ENCODE peak calls at places on chromosomes 16 and 17, in nine cellular contexts. E, M, G, D, Z, L, V, C and Q are unnamed samples.

GRCh38 chr17:49191407-49191916 is 18.9 kb downstream of the GNGT2 start:
- DNase-seq in M (no peak), E (no peak), C (no peak), V (no peak), D (no peak), G (no peak), L (no peak), Z (no peak), Q (no peak)

GRCh38 chr17:82458885-82459424 is 414 bp downstream of the NARF start:
- DNase-seq in L (no peak), E (no peak), G (peak), M (peak), Z (no peak), D (no peak), V (peak), C (no peak), Q (no peak)

GRCh38 chr16:27698266-27698665 is 148.3 kb downstream of the KATNIP start:
- DNase-seq in E (no peak), G (no peak), V (no peak), Z (no peak), C (no peak), L (peak), M (no peak), D (no peak), Q (peak)

GRCh38 chr17:151886-152859 is 14.8 kb downstream of the SCGB1C2 start:
- DNase-seq in Z (no peak), E (no peak), M (peak), L (no peak), D (no peak), G (peak), C (no peak), V (no peak), Q (peak)

GRCh38 chr17:76451480-76451879 is 1.5 kb downstream of the UBE2O start:
- DNase-seq in D (no peak), G (no peak), V (no peak), Z (no peak), L (no peak), E (no peak), C (no peak), M (no peak), Q (no peak)

GRCh38 chr16:80198265-80198994 is 342.4 kb upstream of the DYNLRB2 start:
- DNase-seq in V (no peak), Z (no peak), L (no peak), E (no peak), D (no peak), C (no peak), G (no peak), M (peak), Q (no peak)

GRCh38 chr17:33647976-33648375 is 354.9 kb upstream of the ASIC2 start:
- DNase-seq in V (no peak), E (no peak), C (no peak), G (peak), L (peak), Z (no peak), M (peak), D (no peak), Q (no peak)

GRCh38 chr16:3589991-3590701 is 12.9 kb upstream of the NLRC3 start:
- DNase-seq in G (no peak), M (no peak), L (no peak), E (no peak), V (no peak), D (no peak), Z (no peak), C (no peak), Q (no peak)

GRCh38 chr16:71626018-71626857 is at the start of gene MARVELD3:
- DNase-seq in E (no peak), Z (peak), D (peak), G (no peak), V (peak), C (no peak), L (peak), M (no peak), Q (peak)

GRCh38 chr16:27239906-27240655 is 28.5 kb downstream of the NSMCE1 start:
- DNase-seq in C (no peak), L (no peak), Z (no peak), M (peak), G (no peak), D (no peak), E (no peak), V (no peak), Q (no peak)

GRCh38 chr17:3647769-3648540 is 11.4 kb downstream of the CTNS start:
- DNase-seq in M (peak), E (no peak), G (peak), D (peak), C (peak), V (peak), Z (peak), L (no peak), Q (no peak)

GRCh38 chr17:27572665-27573064 is 58.3 kb upstream of the LGALS9 start:
- DNase-seq in C (no peak), Z (no peak), G (no peak), M (peak), E (no peak), V (no peak), L (no peak), D (no peak), Q (no peak)

GRCh38 chr16:5030251-5030870 is 3.4 kb downstream of the NAGPA start:
- DNase-seq in C (no peak), G (no peak), M (no peak), Z (no peak), D (no peak), V (no peak), L (no peak), E (no peak), Q (no peak)

GRCh38 chr17:16286009-16286946 is 67.0 kb downstream of the CENPV start:
- DNase-seq in C (peak), M (peak), D (peak), Z (peak), V (peak), G (peak), E (peak), L (peak), Q (peak)

GRCh38 chr16:7182510-7183109 is 150.0 kb upstream of the RBFOX1 start:
- DNase-seq in G (no peak), Z (no peak), M (no peak), L (no peak), E (no peak), D (no peak), V (no peak), C (no peak), Q (no peak)

GRCh38 chr17:47720196-47720595 is 12.8 kb upstream of the TBX21 start:
- DNase-seq in D (no peak), V (no peak), G (no peak), Z (no peak), M (no peak), E (no peak), C (no peak), L (no peak), Q (no peak)

GRCh38 chr17:21275579-21276339 is 8.8 kb upstream of the MAP2K3 start:
- DNase-seq in D (peak), V (peak), E (peak), L (peak), G (peak), M (peak), C (peak), Z (peak), Q (peak)

GRCh38 chr16:79415983-79416641 is 184.4 kb downstream of the MAF start:
- DNase-seq in V (no peak), G (no peak), E (no peak), L (no peak), C (no peak), D (no peak), Z (no peak), M (no peak), Q (no peak)

GRCh38 chr17:7207120-7208001 is 12.3 kb downstream of the DLG4 start:
- DNase-seq in C (no peak), D (peak), G (peak), M (peak), V (no peak), L (no peak), E (no peak), Z (no peak), Q (peak)

GRCh38 chr17:13601317-13601775 is 383 bp downstream of the HS3ST3A1 start:
- DNase-seq in M (no peak), Z (no peak), V (no peak), L (peak), D (no peak), G (no peak), E (no peak), C (no peak), Q (peak)

GRCh38 chr17:20206068-20206467 is 196.9 kb downstream of the SPECC1 start:
- DNase-seq in Z (peak), L (peak), E (no peak), C (no peak), M (no peak), D (no peak), V (no peak), G (no peak), Q (no peak)

GRCh38 chr17:17168401-17168800 is 37.7 kb downstream of the PLD6 start:
- DNase-seq in Z (no peak), M (no peak), D (no peak), C (no peak), E (no peak), L (no peak), V (no peak), G (no peak), Q (no peak)

GRCh38 chr16:8919934-8920465 is 37.8 kb downstream of the LITAFD start:
- DNase-seq in G (no peak), D (no peak), V (no peak), M (no peak), C (no peak), E (no peak), L (no peak), Z (no peak), Q (no peak)

GRCh38 chr16:19415461-19415860 is 2.2 kb upstream of the TMC5 start:
- DNase-seq in V (peak), C (no peak), E (no peak), L (no peak), Z (no peak), G (no peak), D (peak), M (no peak), Q (no peak)

GRCh38 chr16:1494711-1495110 is 1.6 kb downstream of the TELO2 start:
- DNase-seq in L (no peak), D (no peak), G (no peak), C (peak), E (no peak), Z (no peak), V (no peak), M (peak), Q (peak)

GRCh38 chr16:86984975-86985655 is 332.1 kb downstream of the C16orf95 start:
- DNase-seq in Z (no peak), L (no peak), M (no peak), C (no peak), E (no peak), D (no peak), G (no peak), V (no peak), Q (no peak)

GRCh38 chr17:70105154-70105553 is 30.1 kb downstream of the KCNJ16 start:
- DNase-seq in M (no peak), C (no peak), D (no peak), L (no peak), V (no peak), G (no peak), Z (no peak), E (no peak), Q (no peak)

GRCh38 chr17:7111784-7112526 is 2.7 kb downstream of the ASGR2 start:
- DNase-seq in C (no peak), L (no peak), V (no peak), E (no peak), D (no peak), Z (no peak), M (no peak), G (no peak), Q (no peak)

GRCh38 chr16:70804153-70804728 is 3.3 kb upstream of the VAC14 start:
- DNase-seq in C (no peak), M (peak), G (no peak), V (no peak), L (no peak), E (no peak), Z (no peak), D (no peak), Q (no peak)

GRCh38 chr16:29770250-29770929 is 7.7 kb upstream of the ZG16 start:
- DNase-seq in C (no peak), Z (no peak), M (no peak), V (no peak), E (no peak), L (no peak), D (no peak), G (no peak), Q (no peak)

GRCh38 chr17:1480747-1481465 is 11.6 kb downstream of the MYO1C start:
- DNase-seq in G (peak), D (no peak), M (peak), L (no peak), C (no peak), E (no peak), Z (no peak), V (no peak), Q (no peak)

GRCh38 chr17:7955414-7956042 is 23.5 kb downstream of the CNTROB start:
- DNase-seq in C (no peak), M (no peak), Z (no peak), D (no peak), G (no peak), V (no peak), L (no peak), E (no peak), Q (no peak)

GRCh38 chr17:73098919-73099318 is 6.4 kb upstream of the SLC39A11 start:
- DNase-seq in V (no peak), C (no peak), D (no peak), Z (no peak), L (no peak), E (no peak), M (no peak), G (no peak), Q (no peak)

GRCh38 chr16:50396770-50397525 is 28.2 kb upstream of the BRD7 start:
- DNase-seq in E (peak), D (no peak), V (no peak), M (peak), C (no peak), Z (no peak), G (no peak), L (no peak), Q (no peak)

GRCh38 chr16:81537721-81538561 is 93.3 kb downstream of the CMIP start:
- DNase-seq in E (no peak), V (no peak), D (no peak), L (no peak), M (no peak), C (no peak), G (no peak), Z (no peak), Q (peak)

GRCh38 chr16:88700636-88701482 is 5.3 kb downstream of the RNF166 start:
- DNase-seq in G (peak), D (peak), V (peak), C (peak), L (peak), E (peak), Z (peak), M (peak), Q (peak)

GRCh38 chr17:73630531-73630930 is 13.7 kb downstream of the SDK2 start:
- DNase-seq in Z (no peak), G (no peak), M (no peak), V (no peak), C (no peak), L (no peak), E (no peak), D (no peak), Q (peak)

GRCh38 chr16:47970291-47970931 is 185.4 kb downstream of the ABCC12 start:
- DNase-seq in D (no peak), M (peak), E (peak), G (no peak), L (no peak), V (no peak), Z (no peak), C (no peak), Q (no peak)

GRCh38 chr16:20114356-20114755 is 40.7 kb upstream of the GPR139 start:
- DNase-seq in C (no peak), L (no peak), G (peak), E (no peak), D (peak), Z (peak), V (peak), M (no peak), Q (no peak)

GRCh38 chr17:2906907-2907306 is 110.7 kb downstream of the RAP1GAP2 start:
- DNase-seq in C (no peak), G (no peak), M (no peak), L (peak), Z (no peak), V (no peak), D (no peak), E (no peak), Q (no peak)

GRCh38 chr16:89964201-89964600 is 15.6 kb downstream of the DEF8 start:
- DNase-seq in G (no peak), V (no peak), C (no peak), D (no peak), Z (no peak), M (no peak), E (no peak), L (no peak), Q (no peak)
- TF ChIP-seq POLR2A in G (no peak), V (no peak), C (no peak), D (no peak), Z (no peak), M (no peak), E (no peak), L (no peak), Q (no peak)

GRCh38 chr17:45019177-45019711 is 32.2 kb downstream of the DCAKD start:
- DNase-seq in D (peak), M (peak), C (peak), G (peak), E (no peak), V (peak), Z (no peak), L (peak), Q (peak)

GRCh38 chr17:45020354-45021138 is 30.9 kb downstream of the DCAKD start:
- DNase-seq in C (no peak), D (peak), V (peak), E (no peak), M (peak), Z (peak), G (no peak), L (no peak), Q (no peak)

GRCh38 chr17:45022288-45022648 is 29.2 kb downstream of the DCAKD start:
- DNase-seq in V (no peak), G (no peak), C (no peak), E (no peak), D (no peak), M (no peak), Z (no peak), L (no peak), Q (no peak)

GRCh38 chr17:45021607-45022287 is 29.7 kb downstream of the DCAKD start:
- DNase-seq in V (peak), D (peak), Z (peak), L (peak), E (no peak), G (peak), C (peak), M (peak), Q (peak)

GRCh38 chr17:45022655-45023339 is 28.6 kb downstream of the DCAKD start:
- DNase-seq in M (no peak), D (no peak), E (no peak), V (no peak), L (no peak), Z (no peak), C (no peak), G (no peak), Q (no peak)
- TF ChIP-seq POLR2A in M (no peak), D (no peak), E (no peak), V (no peak), L (no peak), Z (no peak), C (no peak), G (no peak), Q (no peak)

GRCh38 chr17:36629252-36629847 is 28.0 kb downstream of the MRM1 start:
- DNase-seq in V (peak), M (peak), Z (peak), L (peak), E (no peak), C (peak), D (peak), G (peak), Q (peak)

GRCh38 chr17:36629970-36630369 is 28.6 kb downstream of the MRM1 start:
- DNase-seq in Z (no peak), V (no peak), M (no peak), C (no peak), E (no peak), L (no peak), G (no peak), D (no peak), Q (no peak)

GRCh38 chr17:36625188-36625587 is 23.8 kb downstream of the MRM1 start:
- DNase-seq in L (no peak), C (no peak), G (no peak), E (no peak), M (no peak), Z (no peak), D (no peak), V (no peak), Q (no peak)

GRCh38 chr17:36628576-36628975 is 27.2 kb downstream of the MRM1 start:
- DNase-seq in L (no peak), Z (no peak), E (no peak), D (no peak), C (no peak), G (no peak), V (no peak), M (no peak), Q (no peak)

GRCh38 chr17:36627101-36627500 is 25.7 kb downstream of the MRM1 start:
- DNase-seq in L (no peak), D (no peak), Z (no peak), M (no peak), C (no peak), G (no peak), E (no peak), V (no peak), Q (no peak)
- TF ChIP-seq POLR2A in L (no peak), D (no peak), Z (no peak), M (no peak), C (no peak), G (no peak), E (no peak), V (no peak), Q (no peak)

GRCh38 chr17:56956992-56957391 is 3.9 kb downstream of the COIL start:
- DNase-seq in C (no peak), L (no peak), Z (no peak), M (no peak), D (no peak), G (no peak), V (no peak), E (no peak), Q (no peak)

GRCh38 chr17:56966277-56966676 is 5.4 kb upstream of the COIL start:
- DNase-seq in L (no peak), C (no peak), D (no peak), V (no peak), M (no peak), G (no peak), E (no peak), Z (no peak), Q (no peak)

GRCh38 chr17:56960596-56961538 is at the start of gene COIL:
- DNase-seq in C (peak), D (peak), E (peak), V (peak), Z (peak), M (peak), G (peak), L (peak), Q (peak)
- TF ChIP-seq POLR2A in C (peak), D (peak), E (no peak), V (peak), Z (peak), M (peak), G (peak), L (peak), Q (no peak)